ENCODE peak calls at places on chromosomes 7 and 10, in four cellular contexts. One of them, this sample, is unnamed. For H3K4me1, the result is how much of the 10 kb centered on the place peaks cover.

GRCh38 chr10:85204814-85205213 is 876.4 kb downstream of the CCSER2 start:
- DNase-seq in cardiac muscle cell: no peak
- DNase-seq in adrenal gland: no peak
- DNase-seq in CD4-positive, alpha-beta memory T cell: no peak
- DNase-seq in this sample: no peak

GRCh38 chr7:13770305-13770704 is 219.2 kb downstream of the ETV1 start:
- DNase-seq in cardiac muscle cell: no peak
- DNase-seq in CD4-positive, alpha-beta memory T cell: no peak
- DNase-seq in adrenal gland: no peak
- DNase-seq in this sample: no peak

GRCh38 chr7:3427957-3428356 is 126.9 kb downstream of the SDK1 start:
- DNase-seq in CD4-positive, alpha-beta memory T cell: no peak
- DNase-seq in cardiac muscle cell: no peak
- DNase-seq in adrenal gland: no peak
- DNase-seq in this sample: no peak

GRCh38 chr7:27091936-27092752 is 3.7 kb downstream of the HOXA1 start:
- DNase-seq in cardiac muscle cell: no peak
- DNase-seq in CD4-positive, alpha-beta memory T cell: no peak
- DNase-seq in adrenal gland: no peak
- DNase-seq in this sample: no peak

GRCh38 chr10:1148855-1149620 is 92.9 kb downstream of the WDR37 start:
- DNase-seq in cardiac muscle cell: no peak
- DNase-seq in adrenal gland: no peak
- DNase-seq in CD4-positive, alpha-beta memory T cell: no peak
- DNase-seq in this sample: no peak

GRCh38 chr7:112940314-112940732 is 146.3 kb downstream of the GPR85 start:
- DNase-seq in cardiac muscle cell: no peak
- DNase-seq in adrenal gland: no peak
- DNase-seq in CD4-positive, alpha-beta memory T cell: no peak
- DNase-seq in this sample: no peak

GRCh38 chr7:43113622-43114450 is 1.4 kb downstream of the HECW1 start:
- DNase-seq in cardiac muscle cell: no peak
- DNase-seq in adrenal gland: no peak
- DNase-seq in CD4-positive, alpha-beta memory T cell: no peak
- DNase-seq in this sample: peak

GRCh38 chr10:3616880-3617279 is 168.1 kb downstream of the KLF6 start:
- DNase-seq in cardiac muscle cell: no peak
- DNase-seq in CD4-positive, alpha-beta memory T cell: no peak
- DNase-seq in adrenal gland: no peak
- DNase-seq in this sample: no peak

GRCh38 chr7:17301491-17302101 is 3.1 kb downstream of the AHR start:
- DNase-seq in cardiac muscle cell: peak
- DNase-seq in CD4-positive, alpha-beta memory T cell: peak
- DNase-seq in adrenal gland: peak
- DNase-seq in this sample: no peak

GRCh38 chr10:16887565-16887964 is 70.3 kb upstream of the RSU1 start:
- DNase-seq in cardiac muscle cell: no peak
- DNase-seq in CD4-positive, alpha-beta memory T cell: no peak
- DNase-seq in adrenal gland: no peak
- DNase-seq in this sample: no peak

GRCh38 chr7:123573371-123573770 is 15.8 kb upstream of the NDUFA5 start:
- DNase-seq in CD4-positive, alpha-beta memory T cell: no peak
- DNase-seq in cardiac muscle cell: no peak
- DNase-seq in adrenal gland: no peak
- DNase-seq in this sample: no peak

GRCh38 chr7:36300696-36301350 is 88.8 kb upstream of the ANLN start:
- DNase-seq in adrenal gland: no peak
- DNase-seq in cardiac muscle cell: no peak
- DNase-seq in CD4-positive, alpha-beta memory T cell: no peak
- DNase-seq in this sample: no peak

GRCh38 chr10:49597426-49598163 is 12.5 kb upstream of the SLC18A3 start:
- DNase-seq in adrenal gland: no peak
- DNase-seq in CD4-positive, alpha-beta memory T cell: no peak
- DNase-seq in cardiac muscle cell: no peak
- DNase-seq in this sample: no peak

DNA sequence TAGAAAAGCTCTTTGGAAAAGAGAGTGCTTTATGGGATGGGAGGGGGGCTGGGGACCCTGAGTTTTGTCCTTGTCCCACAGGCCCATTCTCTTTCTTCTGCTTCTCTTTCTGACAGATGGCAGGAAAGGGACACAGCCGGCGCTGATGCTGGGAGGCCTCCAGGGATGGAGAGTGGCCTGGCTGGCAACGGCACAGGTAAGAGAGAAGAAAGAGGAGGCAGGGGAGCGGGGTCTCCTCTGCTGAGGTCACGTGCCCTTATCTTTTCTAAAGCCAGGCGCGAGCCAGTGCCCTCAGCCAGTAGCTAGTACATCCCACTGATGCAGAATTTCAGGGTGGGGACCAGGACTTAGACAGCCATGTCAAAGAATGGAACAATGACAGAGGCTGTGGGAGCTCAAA is 9.2 kb downstream of the ZNF775 start:
- DNase-seq in adrenal gland: no peak
- DNase-seq in CD4-positive, alpha-beta memory T cell: no peak
- DNase-seq in cardiac muscle cell: no peak
- DNase-seq in this sample: no peak
- H3K27ac ChIP-seq in adrenal gland: peak
- H3K27ac ChIP-seq in CD4-positive, alpha-beta memory T cell: no peak
- H3K27ac ChIP-seq in cardiac muscle cell: no peak
- H3K27ac ChIP-seq in this sample: peak

GRCh38 chr7:140310337-140311002 is 87.9 kb downstream of the SLC37A3 start:
- DNase-seq in CD4-positive, alpha-beta memory T cell: no peak
- DNase-seq in cardiac muscle cell: no peak
- DNase-seq in adrenal gland: no peak
- DNase-seq in this sample: no peak

GRCh38 chr7:140312141-140312846 is 86.0 kb downstream of the SLC37A3 start:
- DNase-seq in CD4-positive, alpha-beta memory T cell: no peak
- DNase-seq in adrenal gland: no peak
- DNase-seq in cardiac muscle cell: no peak
- DNase-seq in this sample: no peak

GRCh38 chr7:140304071-140304799 is 94.1 kb downstream of the SLC37A3 start:
- DNase-seq in CD4-positive, alpha-beta memory T cell: peak
- DNase-seq in cardiac muscle cell: no peak
- DNase-seq in adrenal gland: no peak
- DNase-seq in this sample: no peak

GRCh38 chr7:140308060-140308459 is 90.3 kb downstream of the SLC37A3 start:
- DNase-seq in adrenal gland: no peak
- DNase-seq in cardiac muscle cell: no peak
- DNase-seq in CD4-positive, alpha-beta memory T cell: no peak
- DNase-seq in this sample: no peak
- H3K4me1 ChIP-seq in adrenal gland: under half
- H3K4me1 ChIP-seq in cardiac muscle cell: under half
- H3K4me1 ChIP-seq in CD4-positive, alpha-beta memory T cell: under half
- H3K4me1 ChIP-seq in this sample: under half

GRCh38 chr7:129952653-129953560 is at the start of gene UBE2H:
- DNase-seq in adrenal gland: peak
- DNase-seq in cardiac muscle cell: peak
- DNase-seq in CD4-positive, alpha-beta memory T cell: peak
- DNase-seq in this sample: peak
- H3K27ac ChIP-seq in adrenal gland: peak
- H3K27ac ChIP-seq in cardiac muscle cell: peak
- H3K27ac ChIP-seq in CD4-positive, alpha-beta memory T cell: peak
- H3K27ac ChIP-seq in this sample: peak

DNA sequence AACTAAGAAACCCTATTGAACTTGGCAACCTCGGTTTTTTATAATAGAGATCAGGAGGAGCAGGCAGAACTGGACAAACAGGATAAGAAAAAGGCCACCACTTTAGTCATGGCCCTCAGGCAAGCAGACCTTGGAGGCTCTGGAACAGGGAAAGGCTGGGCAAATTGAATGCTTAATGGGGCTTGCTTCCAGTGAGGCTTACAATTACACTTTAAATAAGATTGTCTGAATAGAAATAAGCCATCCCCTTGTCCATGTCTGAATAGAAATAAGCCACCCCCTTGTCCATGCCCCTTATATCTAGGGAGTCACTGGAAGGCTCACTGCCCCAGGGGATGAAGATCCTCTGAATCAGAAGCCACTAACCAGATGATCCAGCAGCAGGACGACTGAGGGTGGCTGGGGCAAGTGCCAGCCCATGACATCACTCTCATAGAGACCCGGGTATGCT is 40.6 kb downstream of the AKR1B15 start:
- DNase-seq in cardiac muscle cell: no peak
- DNase-seq in adrenal gland: peak
- DNase-seq in CD4-positive, alpha-beta memory T cell: no peak
- DNase-seq in this sample: no peak
- H3K4me1 ChIP-seq in cardiac muscle cell: under half
- H3K4me1 ChIP-seq in adrenal gland: under half
- H3K4me1 ChIP-seq in CD4-positive, alpha-beta memory T cell: under half
- H3K4me1 ChIP-seq in this sample: under half

GRCh38 chr10:69844698-69845097 is 43.0 kb downstream of the COL13A1 start:
- DNase-seq in CD4-positive, alpha-beta memory T cell: no peak
- DNase-seq in adrenal gland: no peak
- DNase-seq in cardiac muscle cell: no peak
- DNase-seq in this sample: no peak

GRCh38 chr10:69843923-69844322 is 42.2 kb downstream of the COL13A1 start:
- DNase-seq in cardiac muscle cell: no peak
- DNase-seq in CD4-positive, alpha-beta memory T cell: no peak
- DNase-seq in adrenal gland: no peak
- DNase-seq in this sample: no peak

GRCh38 chr10:69842020-69842419 is 40.3 kb downstream of the COL13A1 start:
- DNase-seq in cardiac muscle cell: no peak
- DNase-seq in CD4-positive, alpha-beta memory T cell: no peak
- DNase-seq in adrenal gland: no peak
- DNase-seq in this sample: no peak

GRCh38 chr10:69840773-69841172 is 39.1 kb downstream of the COL13A1 start:
- DNase-seq in cardiac muscle cell: no peak
- DNase-seq in CD4-positive, alpha-beta memory T cell: no peak
- DNase-seq in adrenal gland: no peak
- DNase-seq in this sample: peak

GRCh38 chr10:69842932-69843331 is 41.2 kb downstream of the COL13A1 start:
- DNase-seq in CD4-positive, alpha-beta memory T cell: no peak
- DNase-seq in adrenal gland: no peak
- DNase-seq in cardiac muscle cell: no peak
- DNase-seq in this sample: no peak
- H3K27ac ChIP-seq in CD4-positive, alpha-beta memory T cell: no peak
- H3K27ac ChIP-seq in adrenal gland: no peak
- H3K27ac ChIP-seq in cardiac muscle cell: peak
- H3K27ac ChIP-seq in this sample: peak

GRCh38 chr7:101168412-101169049 is 3.2 kb upstream of the VGF start:
- DNase-seq in adrenal gland: no peak
- DNase-seq in cardiac muscle cell: no peak
- DNase-seq in CD4-positive, alpha-beta memory T cell: no peak
- DNase-seq in this sample: no peak

GRCh38 chr7:101165958-101166602 is 711 bp upstream of the VGF start:
- DNase-seq in cardiac muscle cell: no peak
- DNase-seq in adrenal gland: no peak
- DNase-seq in CD4-positive, alpha-beta memory T cell: no peak
- DNase-seq in this sample: peak

GRCh38 chr7:101166603-101166908 is 1.2 kb upstream of the VGF start:
- DNase-seq in adrenal gland: no peak
- DNase-seq in CD4-positive, alpha-beta memory T cell: no peak
- DNase-seq in cardiac muscle cell: no peak
- DNase-seq in this sample: no peak

GRCh38 chr7:101167645-101168411 is 2.5 kb upstream of the VGF start:
- DNase-seq in adrenal gland: no peak
- DNase-seq in CD4-positive, alpha-beta memory T cell: no peak
- DNase-seq in cardiac muscle cell: no peak
- DNase-seq in this sample: no peak

GRCh38 chr7:101166909-101167644 is 1.7 kb upstream of the VGF start:
- DNase-seq in CD4-positive, alpha-beta memory T cell: no peak
- DNase-seq in adrenal gland: no peak
- DNase-seq in cardiac muscle cell: no peak
- DNase-seq in this sample: no peak
- H3K4me1 ChIP-seq in CD4-positive, alpha-beta memory T cell: half or more
- H3K4me1 ChIP-seq in adrenal gland: under half
- H3K4me1 ChIP-seq in cardiac muscle cell: under half
- H3K4me1 ChIP-seq in this sample: under half

DNA sequence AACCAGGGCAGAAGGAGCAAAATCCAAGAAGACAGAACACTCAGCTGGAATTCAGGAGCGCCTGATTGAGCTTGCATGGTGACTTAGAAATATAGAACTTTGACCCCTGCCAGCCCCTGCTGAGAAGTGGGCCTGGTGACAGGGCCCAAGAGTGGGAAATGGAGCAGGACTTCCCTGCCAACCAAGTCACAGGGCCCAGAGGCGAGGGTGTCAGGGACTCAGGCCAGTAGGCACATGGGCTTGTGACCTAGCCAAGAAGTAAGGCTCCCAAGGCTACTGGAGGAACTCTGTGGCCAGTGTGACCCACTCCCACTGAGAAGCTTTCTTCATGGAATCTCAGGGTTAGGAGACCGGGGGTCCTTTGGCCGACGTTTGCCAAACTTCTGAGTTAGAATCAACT is 31.9 kb downstream of the LRRC20 start:
- DNase-seq in CD4-positive, alpha-beta memory T cell: no peak
- DNase-seq in adrenal gland: no peak
- DNase-seq in cardiac muscle cell: no peak
- DNase-seq in this sample: no peak
- H3K27ac ChIP-seq in CD4-positive, alpha-beta memory T cell: no peak
- H3K27ac ChIP-seq in adrenal gland: no peak
- H3K27ac ChIP-seq in cardiac muscle cell: no peak
- H3K27ac ChIP-seq in this sample: no peak

GRCh38 chr10:73251683-73252444 is 580 bp downstream of the MRPS16 start:
- DNase-seq in cardiac muscle cell: no peak
- DNase-seq in CD4-positive, alpha-beta memory T cell: no peak
- DNase-seq in adrenal gland: no peak
- DNase-seq in this sample: no peak
- H3K4me1 ChIP-seq in cardiac muscle cell: under half
- H3K4me1 ChIP-seq in CD4-positive, alpha-beta memory T cell: under half
- H3K4me1 ChIP-seq in adrenal gland: under half
- H3K4me1 ChIP-seq in this sample: under half